ENCODE peak calls at places on chromosomes 13 and 19, in six cellular contexts. One of them, this sample, is unnamed.
A peak's percentile ranks its signal among the peaks of the same experiment; 100 is the strongest.

GRCh38 chr19:2691951-2692350 is 10.5 kb downstream of the GNG7 start:
- DNase-seq in HepG2: no peak
- DNase-seq in endothelial cell of umbilical vein: no peak
- DNase-seq in mammary epithelial cell: no peak
- DNase-seq in GM12878: no peak
- DNase-seq in astrocyte: no peak
- DNase-seq in this sample: no peak

GRCh38 chr13:110519046-110519445 is 42.5 kb downstream of the RAB20 start:
- DNase-seq in endothelial cell of umbilical vein: no peak
- DNase-seq in astrocyte: no peak
- DNase-seq in GM12878: no peak
- DNase-seq in mammary epithelial cell: no peak
- DNase-seq in HepG2: no peak
- DNase-seq in this sample: no peak

GRCh38 chr19:6274756-6275155 is 5.0 kb downstream of the MLLT1 start:
- DNase-seq in GM12878: no peak
- DNase-seq in astrocyte: no peak
- DNase-seq in endothelial cell of umbilical vein: no peak
- DNase-seq in HepG2: no peak
- DNase-seq in mammary epithelial cell: no peak
- DNase-seq in this sample: no peak

GRCh38 chr19:41957838-41958366 is 1.2 kb downstream of the RABAC1 start:
- DNase-seq in GM12878: no peak
- DNase-seq in mammary epithelial cell: peak; percentile 88
- DNase-seq in endothelial cell of umbilical vein: peak; percentile 82
- DNase-seq in HepG2: peak; percentile 81
- DNase-seq in astrocyte: peak; percentile 67
- DNase-seq in this sample: peak; percentile 93

GRCh38 chr13:72698164-72698563 is 29.3 kb downstream of the MZT1 start:
- DNase-seq in mammary epithelial cell: no peak
- DNase-seq in astrocyte: no peak
- DNase-seq in endothelial cell of umbilical vein: no peak
- DNase-seq in GM12878: no peak
- DNase-seq in HepG2: no peak
- DNase-seq in this sample: no peak

GRCh38 chr13:73715114-73715909 is 418.9 kb downstream of the KLF12 start:
- DNase-seq in HepG2: no peak
- DNase-seq in GM12878: peak; percentile 31
- DNase-seq in astrocyte: no peak
- DNase-seq in mammary epithelial cell: peak; percentile 12
- DNase-seq in endothelial cell of umbilical vein: no peak
- DNase-seq in this sample: no peak

GRCh38 chr13:101706651-101707050 is 254.2 kb downstream of the ITGBL1 start:
- DNase-seq in endothelial cell of umbilical vein: peak; percentile 38
- DNase-seq in HepG2: peak; percentile 4
- DNase-seq in astrocyte: peak; percentile 74
- DNase-seq in mammary epithelial cell: peak; percentile 95
- DNase-seq in GM12878: no peak
- DNase-seq in this sample: peak; percentile 5

GRCh38 chr19:811007-811434 is 10.7 kb downstream of the PLPPR3 start:
- DNase-seq in astrocyte: no peak
- DNase-seq in mammary epithelial cell: no peak
- DNase-seq in endothelial cell of umbilical vein: no peak
- DNase-seq in GM12878: no peak
- DNase-seq in HepG2: no peak
- DNase-seq in this sample: no peak

GRCh38 chr19:30651066-30651465 is 278.9 kb downstream of the ZNF536 start:
- DNase-seq in astrocyte: no peak
- DNase-seq in mammary epithelial cell: no peak
- DNase-seq in endothelial cell of umbilical vein: no peak
- DNase-seq in HepG2: no peak
- DNase-seq in GM12878: no peak
- DNase-seq in this sample: no peak

GRCh38 chr19:49678970-49679831 is 2.1 kb downstream of the PRMT1 start:
- DNase-seq in HepG2: no peak
- DNase-seq in endothelial cell of umbilical vein: no peak
- DNase-seq in GM12878: no peak
- DNase-seq in mammary epithelial cell: no peak
- DNase-seq in astrocyte: no peak
- DNase-seq in this sample: no peak

GRCh38 chr19:28443361-28443760 is 769.6 kb downstream of the UQCRFS1 start:
- DNase-seq in endothelial cell of umbilical vein: no peak
- DNase-seq in astrocyte: no peak
- DNase-seq in GM12878: no peak
- DNase-seq in HepG2: no peak
- DNase-seq in mammary epithelial cell: no peak
- DNase-seq in this sample: no peak

GRCh38 chr13:95083758-95084157 is 217.5 kb downstream of the ABCC4 start:
- DNase-seq in GM12878: no peak
- DNase-seq in astrocyte: peak; percentile 74
- DNase-seq in HepG2: no peak
- DNase-seq in mammary epithelial cell: peak; percentile 65
- DNase-seq in endothelial cell of umbilical vein: peak; percentile 86
- DNase-seq in this sample: no peak

GRCh38 chr13:95354680-95355487 is 53.6 kb upstream of the ABCC4 start:
- DNase-seq in GM12878: no peak
- DNase-seq in HepG2: peak; percentile 8
- DNase-seq in endothelial cell of umbilical vein: peak; percentile 74
- DNase-seq in mammary epithelial cell: no peak
- DNase-seq in astrocyte: no peak
- DNase-seq in this sample: peak; percentile 28

GRCh38 chr19:19602136-19602712 is 16.3 kb downstream of the PBX4 start:
- DNase-seq in HepG2: peak; percentile 40
- DNase-seq in endothelial cell of umbilical vein: no peak
- DNase-seq in mammary epithelial cell: no peak
- DNase-seq in astrocyte: no peak
- DNase-seq in GM12878: no peak
- DNase-seq in this sample: no peak

GRCh38 chr19:19610376-19611240 is 7.9 kb downstream of the PBX4 start:
- DNase-seq in mammary epithelial cell: no peak
- DNase-seq in GM12878: no peak
- DNase-seq in astrocyte: no peak
- DNase-seq in HepG2: no peak
- DNase-seq in endothelial cell of umbilical vein: no peak
- DNase-seq in this sample: no peak

GRCh38 chr19:19602713-19603320 is 15.7 kb downstream of the PBX4 start:
- DNase-seq in GM12878: no peak
- DNase-seq in HepG2: no peak
- DNase-seq in astrocyte: no peak
- DNase-seq in endothelial cell of umbilical vein: no peak
- DNase-seq in mammary epithelial cell: peak; percentile 68
- DNase-seq in this sample: no peak

GRCh38 chr19:19600793-19601346 is 17.6 kb downstream of the PBX4 start:
- DNase-seq in mammary epithelial cell: no peak
- DNase-seq in HepG2: no peak
- DNase-seq in endothelial cell of umbilical vein: no peak
- DNase-seq in GM12878: peak; percentile 33
- DNase-seq in astrocyte: no peak
- DNase-seq in this sample: no peak

DNA sequence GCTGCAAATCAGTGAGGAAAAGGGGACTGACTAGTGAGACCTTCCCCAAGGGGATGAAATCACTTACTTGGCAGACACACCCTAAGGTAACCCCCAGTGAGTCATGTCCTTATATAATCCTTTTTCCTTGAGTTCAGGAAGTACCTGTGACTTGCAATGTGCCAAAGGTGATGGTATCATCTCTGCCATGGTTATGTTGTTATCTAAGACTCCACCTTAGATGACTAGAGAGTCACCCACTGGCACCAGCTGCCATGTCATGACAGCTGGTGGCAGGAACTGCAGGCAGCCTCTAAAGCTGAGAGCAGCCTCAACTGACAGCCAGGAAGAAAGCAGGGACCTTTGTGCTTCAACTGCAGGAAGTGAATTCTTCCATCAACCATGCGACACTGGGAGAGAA is 12.5 kb downstream of the PBX4 start:
- DNase-seq in mammary epithelial cell: peak; percentile 88
- DNase-seq in HepG2: no peak
- DNase-seq in astrocyte: peak; percentile 20
- DNase-seq in endothelial cell of umbilical vein: no peak
- DNase-seq in GM12878: no peak
- DNase-seq in this sample: peak; percentile 63
- H2AFZ ChIP-seq in mammary epithelial cell: peak overlapping the region; percentile 13
- H2AFZ ChIP-seq in HepG2: no peak overlapping the region
- H2AFZ ChIP-seq in astrocyte: no peak overlapping the region
- H2AFZ ChIP-seq in endothelial cell of umbilical vein: no peak overlapping the region
- H2AFZ ChIP-seq in GM12878: no peak overlapping the region
- H2AFZ ChIP-seq in this sample: no peak overlapping the region

GRCh38 chr19:16327911-16328823 is 3.5 kb downstream of the KLF2 start:
- DNase-seq in astrocyte: no peak
- DNase-seq in endothelial cell of umbilical vein: peak; percentile 75
- DNase-seq in HepG2: no peak
- DNase-seq in mammary epithelial cell: no peak
- DNase-seq in GM12878: no peak
- DNase-seq in this sample: peak; percentile 63
- H4K20me1 ChIP-seq in astrocyte: peaks cover 38% of the 10 kb centered on the region
- H4K20me1 ChIP-seq in endothelial cell of umbilical vein: no peaks in the 10 kb centered on the region
- H4K20me1 ChIP-seq in HepG2: no peaks in the 10 kb centered on the region
- H4K20me1 ChIP-seq in mammary epithelial cell: no peaks in the 10 kb centered on the region
- H4K20me1 ChIP-seq in GM12878: no peaks in the 10 kb centered on the region
- H4K20me1 ChIP-seq in this sample: peaks cover 11% of the 10 kb centered on the region

DNA sequence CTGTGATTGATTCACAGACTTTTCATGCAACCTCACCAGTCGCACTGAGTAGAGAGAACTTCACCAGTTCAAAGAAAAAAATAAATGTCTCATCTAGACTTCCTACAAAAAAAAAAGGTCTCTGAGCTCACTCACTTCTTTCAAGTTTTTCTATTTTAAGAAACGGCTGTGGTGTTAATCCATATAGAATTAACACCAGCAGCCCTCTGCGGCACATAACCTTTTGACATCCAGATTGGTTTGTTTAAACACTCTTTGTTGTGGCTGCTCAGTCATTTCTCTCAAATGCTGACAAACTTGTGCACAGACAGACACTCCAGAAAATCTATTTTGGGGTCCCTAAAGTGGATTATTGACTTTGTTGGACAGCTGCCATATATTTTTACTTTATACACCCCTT is 874.9 kb downstream of the EFNB2 start:
- DNase-seq in mammary epithelial cell: no peak
- DNase-seq in GM12878: no peak
- DNase-seq in astrocyte: peak; percentile 32
- DNase-seq in HepG2: no peak
- DNase-seq in endothelial cell of umbilical vein: no peak
- DNase-seq in this sample: no peak
- H2AFZ ChIP-seq in mammary epithelial cell: no peak overlapping the region
- H2AFZ ChIP-seq in GM12878: no peak overlapping the region
- H2AFZ ChIP-seq in astrocyte: no peak overlapping the region
- H2AFZ ChIP-seq in HepG2: no peak overlapping the region
- H2AFZ ChIP-seq in endothelial cell of umbilical vein: no peak overlapping the region
- H2AFZ ChIP-seq in this sample: no peak overlapping the region

GRCh38 chr19:13825489-13826475 is 30.5 kb downstream of the ZSWIM4 start:
- DNase-seq in mammary epithelial cell: no peak
- DNase-seq in GM12878: no peak
- DNase-seq in astrocyte: no peak
- DNase-seq in endothelial cell of umbilical vein: no peak
- DNase-seq in HepG2: no peak
- DNase-seq in this sample: peak; percentile 38

GRCh38 chr19:13824703-13825102 is 29.5 kb downstream of the ZSWIM4 start:
- DNase-seq in GM12878: no peak
- DNase-seq in mammary epithelial cell: no peak
- DNase-seq in HepG2: no peak
- DNase-seq in astrocyte: no peak
- DNase-seq in endothelial cell of umbilical vein: no peak
- DNase-seq in this sample: no peak

GRCh38 chr19:13826652-13827235 is 31.5 kb downstream of the ZSWIM4 start:
- DNase-seq in endothelial cell of umbilical vein: no peak
- DNase-seq in HepG2: no peak
- DNase-seq in GM12878: no peak
- DNase-seq in astrocyte: no peak
- DNase-seq in mammary epithelial cell: no peak
- DNase-seq in this sample: no peak

GRCh38 chr19:13830761-13831481 is 35.7 kb downstream of the ZSWIM4 start:
- DNase-seq in endothelial cell of umbilical vein: no peak
- DNase-seq in GM12878: no peak
- DNase-seq in astrocyte: no peak
- DNase-seq in mammary epithelial cell: peak; percentile 74
- DNase-seq in HepG2: no peak
- DNase-seq in this sample: no peak

DNA sequence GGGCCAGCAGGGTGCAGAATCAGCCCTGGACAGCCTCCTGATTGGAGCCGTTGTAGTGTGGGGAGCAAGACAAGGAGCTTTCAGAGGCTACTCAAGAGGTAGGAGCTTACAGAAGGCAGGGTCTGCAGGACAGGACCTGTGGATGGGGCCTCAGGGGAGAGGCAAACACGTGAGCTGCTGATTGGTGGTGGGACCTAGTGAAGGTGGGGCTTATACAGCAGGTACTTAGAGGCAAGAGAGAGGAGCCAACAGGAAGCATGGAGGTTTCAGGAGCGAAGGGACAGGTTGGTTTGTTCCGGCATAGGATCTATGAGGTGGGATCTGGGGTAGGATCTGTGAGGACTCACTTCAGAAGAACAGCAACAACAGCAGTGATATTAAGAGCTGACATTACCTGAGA is 32.4 kb downstream of the ZSWIM4 start:
- DNase-seq in mammary epithelial cell: no peak
- DNase-seq in GM12878: no peak
- DNase-seq in astrocyte: no peak
- DNase-seq in endothelial cell of umbilical vein: no peak
- DNase-seq in HepG2: no peak
- DNase-seq in this sample: no peak
- H4K20me1 ChIP-seq in mammary epithelial cell: peaks cover 2% of the 10 kb centered on the region
- H4K20me1 ChIP-seq in GM12878: no peaks in the 10 kb centered on the region
- H4K20me1 ChIP-seq in astrocyte: peaks cover 53% of the 10 kb centered on the region
- H4K20me1 ChIP-seq in endothelial cell of umbilical vein: no peaks in the 10 kb centered on the region
- H4K20me1 ChIP-seq in HepG2: no peaks in the 10 kb centered on the region
- H4K20me1 ChIP-seq in this sample: no peaks in the 10 kb centered on the region

GRCh38 chr13:45933203-45934014 is 81.9 kb upstream of the SIAH3 start:
- DNase-seq in mammary epithelial cell: no peak
- DNase-seq in GM12878: no peak
- DNase-seq in astrocyte: no peak
- DNase-seq in HepG2: no peak
- DNase-seq in endothelial cell of umbilical vein: no peak
- DNase-seq in this sample: no peak
- H2AFZ ChIP-seq in mammary epithelial cell: no peak overlapping the region
- H2AFZ ChIP-seq in GM12878: no peak overlapping the region
- H2AFZ ChIP-seq in astrocyte: no peak overlapping the region
- H2AFZ ChIP-seq in HepG2: no peak overlapping the region
- H2AFZ ChIP-seq in endothelial cell of umbilical vein: no peak overlapping the region
- H2AFZ ChIP-seq in this sample: no peak overlapping the region

DNA sequence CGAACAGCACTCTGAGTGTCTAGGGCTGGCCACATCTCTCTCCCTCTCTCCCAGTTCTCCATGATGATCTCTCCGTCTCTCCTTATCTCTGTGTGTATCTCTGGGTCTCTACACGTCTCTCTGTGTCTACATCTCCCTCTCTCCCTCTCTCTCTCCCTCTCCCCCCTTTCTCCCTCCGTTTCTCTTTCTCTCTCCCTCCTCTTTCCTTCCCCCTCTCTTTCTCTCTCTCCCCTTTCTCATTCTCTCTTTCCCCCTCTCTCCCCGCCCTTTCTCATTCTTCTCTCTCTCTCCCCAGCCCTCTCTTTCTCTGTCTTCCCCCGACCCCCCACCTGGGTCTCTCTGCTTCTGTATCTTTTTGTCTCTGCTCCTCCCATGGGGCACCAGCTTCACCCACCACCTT is 21.3 kb upstream of the TNFAIP8L1 start:
- DNase-seq in astrocyte: no peak
- DNase-seq in GM12878: no peak
- DNase-seq in mammary epithelial cell: no peak
- DNase-seq in HepG2: no peak
- DNase-seq in endothelial cell of umbilical vein: no peak
- DNase-seq in this sample: no peak
- H4K20me1 ChIP-seq in astrocyte: no peaks in the 10 kb centered on the region
- H4K20me1 ChIP-seq in GM12878: no peaks in the 10 kb centered on the region
- H4K20me1 ChIP-seq in mammary epithelial cell: no peaks in the 10 kb centered on the region
- H4K20me1 ChIP-seq in HepG2: no peaks in the 10 kb centered on the region
- H4K20me1 ChIP-seq in endothelial cell of umbilical vein: no peaks in the 10 kb centered on the region
- H4K20me1 ChIP-seq in this sample: no peaks in the 10 kb centered on the region

This sample was measured in hepatocyte.